ENCODE peak calls at places on chromosomes 11 and 22, in seven cellular contexts. X is GM12865, S is body of pancreas, D is dorsolateral prefrontal cortex, R is lower lobe of right lung, J is fibroblast of pulmonary artery, F is PC-3. W is an unnamed sample.

GRCh38 chr11:77467233-77467632 is 6.7 kb downstream of the PAK1 start:
- DNase-seq in X (no peak), S (no peak), D (no peak), R (no peak), J (no peak), F (peak), W (peak)

GRCh38 chr22:37639070-37639760 is at the start of gene SH3BP1:
- DNase-seq in X (peak), S (peak), D (no peak), R (peak), J (no peak), F (peak), W (peak)

GRCh38 chr22:36467042-36467810 is 14.2 kb downstream of the TXN2 start:
- DNase-seq in X (no peak), S (peak), D (no peak), R (no peak), J (peak), F (peak), W (peak)

GRCh38 chr11:126440792-126441514 is 85.5 kb downstream of the ST3GAL4 start:
- DNase-seq in X (peak), S (peak), D (peak), R (peak), J (peak), F (peak), W (peak)

GRCh38 chr11:68956142-68956541 is 24.6 kb downstream of the MRGPRD start:
- DNase-seq in X (peak), S (no peak), D (no peak), R (no peak), J (no peak), F (no peak), W (no peak)

GRCh38 chr22:42747701-42748513 is 27.2 kb upstream of the A4GALT start:
- DNase-seq in X (peak), S (no peak), D (no peak), R (no peak), J (peak), F (no peak), W (peak)

GRCh38 chr11:117011541-117011908 is 86.7 kb downstream of the SIK3 start:
- DNase-seq in X (no peak), S (no peak), D (no peak), R (no peak), J (no peak), F (no peak), W (peak)

GRCh38 chr11:47979378-47980092 is 824 bp upstream of the PTPRJ start:
- DNase-seq in X (no peak), S (no peak), D (no peak), R (no peak), J (no peak), F (no peak), W (no peak)

GRCh38 chr11:43631732-43632131 is 48.8 kb upstream of the HSD17B12 start:
- DNase-seq in X (no peak), S (no peak), D (no peak), R (no peak), J (no peak), F (no peak), W (no peak)

GRCh38 chr11:75474878-75475766 is 42.1 kb upstream of the KLHL35 start:
- DNase-seq in X (peak), S (peak), D (no peak), R (peak), J (peak), F (no peak), W (no peak)

GRCh38 chr11:59668188-59668949 is 468 bp downstream of the PATL1 start:
- DNase-seq in X (peak), S (peak), D (peak), R (peak), J (peak), F (peak), W (peak)

GRCh38 chr11:16322190-16322589 is 34.2 kb downstream of the SOX6 start:
- DNase-seq in X (no peak), S (no peak), D (no peak), R (no peak), J (no peak), F (no peak), W (no peak)

GRCh38 chr11:41836426-41836825 is 377.0 kb upstream of the LRRC4C start:
- DNase-seq in X (no peak), S (no peak), D (no peak), R (no peak), J (peak), F (peak), W (peak)

GRCh38 chr11:10567466-10567865 is 999 bp downstream of the LYVE1 start:
- DNase-seq in X (no peak), S (no peak), D (no peak), R (no peak), J (no peak), F (no peak), W (no peak)

GRCh38 chr11:8040921-8041285 is 40.1 kb upstream of the TUB start:
- DNase-seq in X (no peak), S (no peak), D (no peak), R (no peak), J (no peak), F (no peak), W (no peak)

GRCh38 chr22:20606041-20606783 is 98.8 kb downstream of the MED15 start:
- DNase-seq in X (peak), S (peak), D (no peak), R (peak), J (peak), F (peak), W (peak)

GRCh38 chr11:124602193-124602592 is 9.0 kb upstream of the PANX3 start:
- DNase-seq in X (no peak), S (no peak), D (no peak), R (no peak), J (no peak), F (peak), W (peak)

GRCh38 chr22:44243761-44244160 is 63.0 kb downstream of the PARVG start:
- DNase-seq in X (no peak), S (no peak), D (no peak), R (no peak), J (no peak), F (no peak), W (no peak)

GRCh38 chr11:4041731-4042391 is 52.7 kb upstream of the RRM1 start:
- DNase-seq in X (no peak), S (no peak), D (no peak), R (no peak), J (no peak), F (no peak), W (no peak)

GRCh38 chr11:120013325-120014250 is 124.3 kb downstream of the TRIM29 start:
- DNase-seq in X (peak), S (peak), D (peak), R (no peak), J (peak), F (peak), W (peak)

GRCh38 chr11:64372802-64373597 is 14.0 kb downstream of the RPS6KA4 start:
- DNase-seq in X (no peak), S (no peak), D (peak), R (no peak), J (no peak), F (peak), W (no peak)

GRCh38 chr11:67632175-67632981 is 2.6 kb upstream of the NUDT8 start:
- DNase-seq in X (no peak), S (peak), D (peak), R (peak), J (no peak), F (peak), W (no peak)

GRCh38 chr11:96179905-96180304 is 163.1 kb downstream of the MAML2 start:
- DNase-seq in X (peak), S (no peak), D (no peak), R (no peak), J (no peak), F (no peak), W (no peak)

GRCh38 chr11:44033411-44033850 is 14.3 kb upstream of the ACCSL start:
- DNase-seq in X (no peak), S (no peak), D (peak), R (no peak), J (no peak), F (no peak), W (no peak)

GRCh38 chr22:47160141-47160541 is 397.7 kb downstream of the TBC1D22A start:
- DNase-seq in X (no peak), S (peak), D (no peak), R (peak), J (no peak), F (no peak), W (no peak)

GRCh38 chr11:10990160-10990559 is 132.3 kb upstream of the ZBED5 start:
- DNase-seq in X (no peak), S (no peak), D (no peak), R (no peak), J (no peak), F (no peak), W (peak)

GRCh38 chr11:73291196-73291595 is 16.9 kb upstream of the ARHGEF17 start:
- DNase-seq in X (no peak), S (no peak), D (no peak), R (no peak), J (no peak), F (no peak), W (no peak)

GRCh38 chr11:111299111-111300026 is 1.0 kb downstream of the POU2AF3 start:
- DNase-seq in X (peak), S (peak), D (peak), R (peak), J (peak), F (peak), W (peak)

GRCh38 chr11:94938399-94939055 is 34.8 kb downstream of the CWC15 start:
- DNase-seq in X (no peak), S (peak), D (no peak), R (peak), J (peak), F (peak), W (no peak)

GRCh38 chr11:14583252-14584105 is 60.1 kb upstream of the PDE3B start:
- DNase-seq in X (no peak), S (peak), D (no peak), R (no peak), J (peak), F (no peak), W (no peak)

GRCh38 chr11:11532574-11532973 is 89.2 kb downstream of the GALNT18 start:
- DNase-seq in X (no peak), S (no peak), D (no peak), R (no peak), J (no peak), F (no peak), W (no peak)

GRCh38 chr11:69640995-69641581 is at the start of gene CCND1:
- DNase-seq in X (peak), S (peak), D (no peak), R (peak), J (peak), F (peak), W (peak)

GRCh38 chr11:79520086-79520485 is 79.3 kb upstream of the TENM4 start:
- DNase-seq in X (no peak), S (no peak), D (no peak), R (no peak), J (no peak), F (no peak), W (peak)

GRCh38 chr11:67118059-67118766 is 850 bp upstream of the KDM2A start:
- DNase-seq in X (peak), S (peak), D (no peak), R (peak), J (no peak), F (no peak), W (peak)

GRCh38 chr11:131609317-131609716 is 238.9 kb downstream of the NTM start:
- DNase-seq in X (no peak), S (no peak), D (no peak), R (no peak), J (peak), F (no peak), W (no peak)

GRCh38 chr22:23394525-23395326 is 185.4 kb downstream of the IGLL1 start:
- DNase-seq in X (no peak), S (no peak), D (no peak), R (peak), J (no peak), F (no peak), W (no peak)
- H3K4me3 ChIP-seq in X (no peak), S (no peak), D (no peak), R (no peak), J (no peak), F (no peak), W (no peak)

GRCh38 chr11:63289658-63290057 is 46.3 kb upstream of the SLC22A25 start:
- DNase-seq in X (no peak), S (no peak), D (no peak), R (no peak), J (no peak), F (peak), W (no peak)
- H3K4me3 ChIP-seq in X (no peak), S (no peak), D (no peak), R (no peak), J (no peak), F (no peak), W (no peak)

GRCh38 chr11:104325093-104325492 is 161.1 kb upstream of the PDGFD start:
- DNase-seq in X (no peak), S (no peak), D (no peak), R (no peak), J (no peak), F (no peak), W (no peak)

GRCh38 chr11:104328514-104328912 is 164.6 kb upstream of the PDGFD start:
- DNase-seq in X (no peak), S (no peak), D (no peak), R (no peak), J (no peak), F (no peak), W (no peak)

GRCh38 chr11:104324276-104324675 is 160.3 kb upstream of the PDGFD start:
- DNase-seq in X (no peak), S (no peak), D (no peak), R (no peak), J (no peak), F (peak), W (no peak)

GRCh38 chr11:104329043-104329442 is 165.1 kb upstream of the PDGFD start:
- DNase-seq in X (no peak), S (no peak), D (no peak), R (no peak), J (no peak), F (no peak), W (no peak)

DNA sequence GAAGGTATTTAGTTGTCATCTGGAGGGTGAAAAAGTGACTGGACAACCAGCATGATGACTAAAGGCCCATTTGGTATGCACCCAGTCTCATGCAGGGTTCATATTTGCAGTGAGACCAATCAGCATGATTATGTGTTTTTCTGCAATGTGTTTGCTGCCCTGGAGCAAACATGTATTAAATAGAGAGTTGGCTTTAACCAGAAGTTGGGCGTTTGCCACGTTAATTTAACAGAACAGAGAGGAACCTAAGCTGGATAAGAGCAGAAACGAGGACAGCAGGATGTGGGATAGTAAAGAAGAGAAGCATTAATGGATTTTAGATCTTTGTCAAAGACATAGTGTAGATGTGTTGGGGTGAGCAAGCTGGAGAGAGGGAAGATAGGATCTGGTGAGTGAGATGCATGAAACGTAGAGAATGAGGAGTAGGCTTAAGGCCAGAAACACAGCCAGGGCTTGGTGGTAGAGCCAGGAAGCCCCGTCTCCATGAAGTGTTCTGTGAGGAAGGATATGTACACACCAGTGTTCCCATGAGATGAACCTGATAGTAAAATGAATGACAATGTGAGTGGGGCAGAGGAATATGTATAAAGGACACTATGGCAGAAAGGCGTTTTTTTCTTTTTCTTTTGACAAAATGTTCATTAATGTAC is 164.0 kb upstream of the PDGFD start:
- DNase-seq in X (no peak), S (no peak), D (no peak), R (no peak), J (no peak), F (no peak), W (no peak)
- H3K4me3 ChIP-seq in X (no peak), S (no peak), D (no peak), R (no peak), J (no peak), F (no peak), W (no peak)

GRCh38 chr11:795638-796564 is 2.2 kb downstream of the SLC25A22 start:
- DNase-seq in X (peak), S (peak), D (no peak), R (peak), J (peak), F (peak), W (peak)
- H3K4me3 ChIP-seq in X (peak), S (peak), D (peak), R (peak), J (peak), F (peak), W (peak)

GRCh38 chr22:31173386-31174145 is 13.6 kb downstream of the RNF185 start:
- DNase-seq in X (peak), S (no peak), D (no peak), R (no peak), J (peak), F (peak), W (peak)
- H3K4me3 ChIP-seq in X (no peak), S (no peak), D (no peak), R (no peak), J (no peak), F (no peak), W (no peak)

GRCh38 chr22:40874016-40874415 is 12.1 kb upstream of the DNAJB7 start:
- DNase-seq in X (no peak), S (no peak), D (no peak), R (no peak), J (no peak), F (no peak), W (no peak)

GRCh38 chr22:40878937-40879336 is 17.0 kb upstream of the DNAJB7 start:
- DNase-seq in X (no peak), S (no peak), D (no peak), R (no peak), J (no peak), F (no peak), W (no peak)

GRCh38 chr22:40875111-40875510 is 13.2 kb upstream of the DNAJB7 start:
- DNase-seq in X (no peak), S (no peak), D (no peak), R (no peak), J (no peak), F (no peak), W (no peak)

GRCh38 chr22:40877488-40877887 is 15.6 kb upstream of the DNAJB7 start:
- DNase-seq in X (no peak), S (no peak), D (no peak), R (no peak), J (no peak), F (no peak), W (no peak)
- H3K4me3 ChIP-seq in X (no peak), S (no peak), D (no peak), R (no peak), J (no peak), F (no peak), W (no peak)

GRCh38 chr22:30270841-30271240 is 4.2 kb upstream of the OSM start:
- DNase-seq in X (no peak), S (no peak), D (peak), R (peak), J (peak), F (no peak), W (no peak)

GRCh38 chr22:30274061-30274812 is 7.6 kb upstream of the OSM start:
- DNase-seq in X (no peak), S (no peak), D (no peak), R (no peak), J (no peak), F (no peak), W (no peak)

GRCh38 chr22:30272781-30273180 is 6.1 kb upstream of the OSM start:
- DNase-seq in X (no peak), S (no peak), D (no peak), R (no peak), J (no peak), F (no peak), W (no peak)

GRCh38 chr22:30275625-30276024 is 9.0 kb upstream of the OSM start:
- DNase-seq in X (no peak), S (no peak), D (no peak), R (no peak), J (no peak), F (no peak), W (peak)

DNA sequence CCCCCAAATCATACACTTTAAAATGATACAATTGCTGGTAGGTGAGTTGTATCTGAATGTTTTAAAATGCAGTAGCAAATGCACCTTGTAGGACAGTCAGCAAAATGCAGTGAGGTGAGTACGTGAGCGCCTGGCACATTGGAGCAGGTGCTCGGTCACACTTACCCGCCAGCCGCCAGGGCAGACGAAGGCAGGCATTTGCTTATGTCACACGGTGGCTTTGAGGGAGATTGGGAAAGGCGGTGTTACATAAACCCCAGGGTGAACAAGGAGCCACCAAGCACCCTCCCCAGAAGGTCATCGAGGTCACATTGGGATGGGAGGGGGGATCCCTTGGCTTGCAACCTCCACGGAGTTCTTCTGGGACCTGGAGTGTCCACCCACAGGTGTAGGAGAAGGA is 6.5 kb upstream of the OSM start:
- DNase-seq in X (no peak), S (no peak), D (no peak), R (no peak), J (no peak), F (no peak), W (no peak)
- H3K4me3 ChIP-seq in X (no peak), S (no peak), D (no peak), R (no peak), J (no peak), F (no peak), W (no peak)